ENCODE peak calls at places on chromosomes 4 and X, in five cellular contexts. N, O, J, G and V are unnamed samples.

GRCh38 chr4:6381571-6382123 is 90.8 kb downstream of the PPP2R2C start:
- DNase-seq in N (no peak), O (no peak), J (no peak), G (no peak), V (no peak)

GRCh38 chrX:38806054-38806389 is 4.8 kb downstream of the MID1IP1 start:
- DNase-seq in N (no peak), O (no peak), J (no peak), G (no peak), V (no peak)

GRCh38 chr4:114180481-114180880 is 201.0 kb upstream of the ARSJ start:
- DNase-seq in N (peak), O (peak), J (peak), G (peak), V (peak)

GRCh38 chrX:96564595-96564994 is 120.0 kb upstream of the DIAPH2 start:
- DNase-seq in N (no peak), O (no peak), J (peak), G (no peak), V (peak)

GRCh38 chrX:133054761-133055385 is 42.0 kb downstream of the USP26 start:
- DNase-seq in N (no peak), O (no peak), J (no peak), G (no peak), V (no peak)

GRCh38 chr4:76953956-76954355 is 4.4 kb downstream of the SEPTIN11 start:
- DNase-seq in N (no peak), O (no peak), J (no peak), G (no peak), V (no peak)

GRCh38 chr4:10697071-10697470 is 12.5 kb upstream of the CLNK start:
- DNase-seq in N (no peak), O (no peak), J (no peak), G (no peak), V (no peak)

GRCh38 chrX:115013705-115014104 is 3.7 kb downstream of the IL13RA2 start:
- DNase-seq in N (no peak), O (no peak), J (peak), G (no peak), V (peak)

GRCh38 chrX:21741378-21741777 is 16.5 kb downstream of the SMPX start:
- DNase-seq in N (no peak), O (no peak), J (no peak), G (no peak), V (no peak)

GRCh38 chr4:143641406-143641805 is 59.1 kb downstream of the FREM3 start:
- DNase-seq in N (no peak), O (no peak), J (no peak), G (no peak), V (no peak)

GRCh38 chr4:176755624-176756023 is 37.1 kb downstream of the VEGFC start:
- DNase-seq in N (no peak), O (no peak), J (no peak), G (no peak), V (no peak)

GRCh38 chrX:7446815-7447214 is 298.9 kb upstream of the PUDP start:
- DNase-seq in N (no peak), O (no peak), J (peak), G (no peak), V (no peak)

GRCh38 chr4:13328591-13328990 is 155.5 kb downstream of the RAB28 start:
- DNase-seq in N (no peak), O (no peak), J (no peak), G (no peak), V (no peak)

GRCh38 chrX:138759217-138759943 is 47.9 kb upstream of the FGF13 start:
- DNase-seq in N (no peak), O (no peak), J (no peak), G (no peak), V (no peak)

GRCh38 chr4:43224591-43224990 is 332.1 kb downstream of the GRXCR1 start:
- DNase-seq in N (no peak), O (no peak), J (no peak), G (no peak), V (peak)

GRCh38 chrX:12570859-12571501 is 220.2 kb upstream of the PRPS2 start:
- DNase-seq in N (no peak), O (no peak), J (no peak), G (no peak), V (no peak)

GRCh38 chrX:38594434-38594833 is 33.1 kb downstream of the TSPAN7 start:
- DNase-seq in N (no peak), O (no peak), J (no peak), G (no peak), V (no peak)

GRCh38 chr4:55347610-55348228 is 1.7 kb downstream of the SRD5A3 start:
- DNase-seq in N (no peak), O (no peak), J (no peak), G (no peak), V (no peak)

GRCh38 chr4:55346851-55347255 is 811 bp downstream of the SRD5A3 start:
- DNase-seq in N (no peak), O (no peak), J (no peak), G (no peak), V (no peak)

GRCh38 chr4:55345054-55345453 is 988 bp upstream of the SRD5A3 start:
- DNase-seq in N (no peak), O (no peak), J (no peak), G (no peak), V (no peak)

GRCh38 chr4:55348436-55348835 is 2.4 kb downstream of the SRD5A3 start:
- DNase-seq in N (no peak), O (no peak), J (peak), G (no peak), V (peak)

DNA sequence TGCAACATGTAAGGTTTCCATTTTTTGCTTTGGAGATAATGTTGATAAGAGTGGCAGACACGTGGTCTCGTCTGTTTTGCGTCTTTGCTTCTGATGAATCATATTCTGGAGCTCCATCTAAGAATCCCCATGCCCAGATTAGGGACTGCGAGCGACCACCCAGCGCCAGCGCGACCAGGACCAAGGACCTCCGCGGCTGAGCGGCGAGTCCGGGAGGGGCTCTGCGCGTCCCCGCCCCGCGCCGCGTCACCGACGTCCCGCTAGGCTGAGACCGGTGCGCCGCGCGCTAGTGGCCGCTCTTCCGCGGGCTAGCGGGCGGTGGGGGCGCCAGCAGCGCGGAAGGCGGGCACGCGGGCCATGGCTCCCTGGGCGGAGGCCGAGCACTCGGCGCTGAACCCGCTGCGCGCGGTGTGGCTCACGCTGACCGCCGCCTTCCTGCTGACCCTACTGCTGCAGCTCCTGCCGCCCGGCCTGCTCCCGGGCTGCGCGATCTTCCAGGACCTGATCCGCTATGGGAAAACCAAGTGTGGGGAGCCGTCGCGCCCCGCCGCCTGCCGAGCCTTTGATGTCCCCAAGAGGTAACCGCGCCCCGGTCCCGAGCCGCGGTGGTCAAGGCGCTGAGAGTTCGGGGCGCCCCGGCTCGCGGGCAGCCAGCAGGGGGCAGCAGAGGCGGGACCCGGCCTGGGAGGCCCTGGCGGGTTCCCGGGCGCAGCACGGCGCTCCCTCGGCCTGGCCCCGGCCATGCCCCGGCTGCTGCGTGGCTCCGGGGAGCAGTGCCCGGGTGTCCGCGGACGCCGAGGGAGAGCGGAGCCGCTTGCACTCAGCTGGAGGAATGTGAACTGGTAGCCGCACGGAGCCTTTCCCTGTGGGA is at the start of gene SRD5A3:
- DNase-seq in N (peak), O (peak), J (peak), G (peak), V (peak)
- H2BK12ac ChIP-seq in N (peak), O (no peak), J (no peak), G (peak), V (peak)

DNA sequence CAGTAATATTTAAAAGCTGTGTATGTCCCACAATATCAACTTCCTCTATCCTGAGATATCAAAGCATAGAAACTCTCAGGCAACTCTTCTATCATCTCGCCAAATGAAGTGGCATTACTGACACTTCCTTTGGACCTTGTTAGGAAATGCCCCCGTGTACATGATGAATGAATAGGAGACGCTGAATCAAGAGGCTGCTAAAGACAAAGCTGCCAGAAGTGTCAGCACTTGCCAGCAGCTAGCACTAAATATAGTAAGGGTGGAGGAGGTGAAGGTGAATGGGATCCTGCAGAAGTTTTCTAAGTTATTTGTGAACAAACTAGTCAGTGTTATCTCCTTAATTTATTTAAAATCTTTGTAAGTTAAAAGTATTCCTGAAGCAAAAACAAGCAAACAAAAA is 99.4 kb upstream of the BLTP1 start:
- DNase-seq in N (no peak), O (no peak), J (no peak), G (no peak), V (no peak)
- H2BK12ac ChIP-seq in N (no peak), O (no peak), J (no peak), G (no peak), V (no peak)

GRCh38 chr4:138555107-138555506 is 313.0 kb upstream of the SLC7A11 start:
- DNase-seq in N (no peak), O (no peak), J (no peak), G (no peak), V (no peak)

GRCh38 chr4:138553001-138553845 is 311.1 kb upstream of the SLC7A11 start:
- DNase-seq in N (no peak), O (no peak), J (no peak), G (no peak), V (no peak)

GRCh38 chr4:138558886-138559285 is 316.7 kb upstream of the SLC7A11 start:
- DNase-seq in N (no peak), O (no peak), J (no peak), G (no peak), V (no peak)

GRCh38 chr4:138560448-138560847 is 318.3 kb upstream of the SLC7A11 start:
- DNase-seq in N (no peak), O (peak), J (peak), G (peak), V (no peak)

GRCh38 chr4:138555584-138555983 is 313.4 kb upstream of the SLC7A11 start:
- DNase-seq in N (no peak), O (peak), J (no peak), G (no peak), V (no peak)
- H2BK12ac ChIP-seq in N (no peak), O (no peak), J (no peak), G (no peak), V (no peak)

DNA sequence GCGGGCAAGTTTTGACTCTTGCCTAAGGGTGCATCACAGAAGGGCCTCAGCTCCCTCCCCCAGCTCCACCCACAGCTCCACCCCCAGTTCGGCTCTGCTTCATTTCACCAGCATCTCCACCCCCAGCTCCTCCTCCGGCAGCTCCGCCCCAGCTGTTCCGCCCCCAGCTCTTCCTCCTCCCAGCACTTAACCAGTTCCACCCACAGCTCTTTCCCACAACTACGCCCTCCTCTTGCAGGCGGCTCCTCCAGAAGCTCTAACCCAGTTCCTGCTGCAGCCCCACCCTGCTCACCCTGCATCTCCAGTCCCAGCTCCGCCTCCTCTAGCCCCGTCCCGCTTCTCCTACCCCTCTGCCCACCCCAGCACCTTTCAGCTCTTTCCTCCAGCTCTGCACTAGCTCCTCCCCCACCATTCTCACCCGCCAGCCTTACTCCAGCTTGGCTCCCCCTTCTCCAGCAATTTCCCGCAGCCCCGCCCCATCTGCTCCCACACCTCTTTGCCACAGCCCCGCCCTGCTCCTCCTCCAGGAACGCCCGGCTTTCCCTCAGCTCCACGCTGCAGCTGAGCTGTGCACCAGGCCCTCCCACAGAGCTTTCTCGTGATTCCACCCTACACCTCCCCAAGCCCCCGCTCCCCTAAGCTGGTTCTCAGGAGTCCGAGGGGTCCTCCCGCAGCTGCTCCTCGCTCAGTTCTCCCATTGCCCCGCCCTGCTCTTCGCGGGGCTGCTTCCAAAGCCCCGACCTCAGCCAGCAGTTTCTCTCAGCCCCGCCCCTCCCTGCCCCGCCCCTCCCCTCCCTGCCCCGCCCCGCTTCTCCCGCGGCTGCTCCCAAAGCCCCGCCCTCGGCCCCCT is 1.3 kb upstream of the EOLA1 start:
- DNase-seq in N (peak), O (peak), J (peak), G (peak), V (peak)
- H2BK12ac ChIP-seq in N (no peak), O (no peak), J (no peak), G (no peak), V (no peak)

DNA sequence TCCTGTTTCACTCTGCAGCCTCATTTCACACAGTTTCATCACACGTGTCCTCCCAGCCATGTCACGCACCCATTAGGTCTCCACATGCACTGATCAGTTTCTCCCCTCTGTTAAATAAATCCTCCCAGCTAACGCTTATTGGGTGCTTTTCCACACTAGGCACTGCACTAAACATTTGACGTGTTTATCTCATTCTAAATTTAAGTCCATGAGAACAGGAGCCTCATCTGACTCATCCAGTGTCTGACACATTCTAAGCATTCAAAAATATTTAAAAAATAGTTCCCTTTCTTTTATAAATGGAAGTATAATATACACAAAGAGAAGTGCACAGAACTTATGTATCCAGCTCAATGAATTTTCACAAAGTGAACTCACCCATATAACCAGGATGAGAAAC is 14.6 kb downstream of the SOD3 start:
- DNase-seq in N (no peak), O (no peak), J (no peak), G (no peak), V (peak)
- H2BK12ac ChIP-seq in N (no peak), O (no peak), J (no peak), G (no peak), V (no peak)

GRCh38 chr4:61605971-61606370 is 405.8 kb downstream of the ADGRL3 start:
- DNase-seq in N (no peak), O (no peak), J (no peak), G (no peak), V (no peak)
- H2BK12ac ChIP-seq in N (no peak), O (no peak), J (no peak), G (no peak), V (no peak)

GRCh38 chrX:66931713-66932112 is 292.8 kb upstream of the EDA2R start:
- DNase-seq in N (no peak), O (no peak), J (no peak), G (no peak), V (no peak)
- H2BK12ac ChIP-seq in N (no peak), O (no peak), J (no peak), G (no peak), V (no peak)

GRCh38 chrX:135434258-135435138 is 12.8 kb downstream of the SMIM10L2A start:
- DNase-seq in N (no peak), O (no peak), J (no peak), G (no peak), V (no peak)
- H2BK12ac ChIP-seq in N (peak), O (no peak), J (no peak), G (no peak), V (no peak)

DNA sequence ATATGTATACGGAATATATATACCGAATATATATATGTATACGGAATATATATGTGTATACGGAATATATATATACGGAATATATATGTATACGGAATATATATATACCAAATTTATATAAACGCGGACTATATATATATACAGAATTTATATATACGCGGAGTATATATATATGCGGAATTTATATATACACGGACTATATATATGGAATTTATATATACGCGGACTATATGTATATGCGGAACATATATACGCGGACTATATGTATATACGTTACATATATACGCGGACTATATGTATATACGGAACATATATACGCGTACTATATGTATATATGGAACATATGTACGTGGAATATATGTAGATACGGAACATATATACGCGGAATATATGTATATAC is 78.6 kb downstream of the ARHGAP36 start:
- DNase-seq in N (no peak), O (no peak), J (no peak), G (no peak), V (no peak)
- H2BK12ac ChIP-seq in N (no peak), O (no peak), J (no peak), G (no peak), V (no peak)